ENCODE peak calls at places on chromosome 2, in seven cellular contexts. W, B, F, T, H, Z and J are unnamed samples.

GRCh38 chr2:67930156-67930555 is 132.6 kb downstream of the C1D start:
- ATAC-seq in W (no peak), B (no peak), F (no peak), T (no peak), H (peak), Z (no peak), J (no peak)

GRCh38 chr2:159129301-159129700 is 157.2 kb downstream of the WDSUB1 start:
- ATAC-seq in W (no peak), B (peak), F (no peak), T (no peak), H (no peak), Z (no peak), J (no peak)

GRCh38 chr2:48414980-48415764 is 114.8 kb upstream of the STON1 start:
- ATAC-seq in W (peak), B (no peak), F (peak), T (no peak), H (peak), Z (no peak), J (no peak)

GRCh38 chr2:217714268-217714643 is 288.5 kb downstream of the TNS1 start:
- ATAC-seq in W (no peak), B (no peak), F (peak), T (no peak), H (peak), Z (no peak), J (peak)

GRCh38 chr2:222796413-222797103 is 64.3 kb upstream of the ACSL3 start:
- ATAC-seq in W (no peak), B (no peak), F (peak), T (no peak), H (peak), Z (peak), J (no peak)

GRCh38 chr2:8337321-8337720 is 344.5 kb upstream of the ID2 start:
- ATAC-seq in W (peak), B (peak), F (no peak), T (no peak), H (no peak), Z (no peak), J (no peak)

GRCh38 chr2:46841621-46842020 is 74.0 kb downstream of the MCFD2 start:
- ATAC-seq in W (no peak), B (no peak), F (peak), T (no peak), H (no peak), Z (no peak), J (peak)

GRCh38 chr2:134220525-134220924 is 33.3 kb upstream of the MGAT5 start:
- ATAC-seq in W (no peak), B (no peak), F (peak), T (no peak), H (peak), Z (peak), J (no peak)

GRCh38 chr2:214492152-214492551 is 81.3 kb downstream of the VWC2L start:
- ATAC-seq in W (no peak), B (no peak), F (no peak), T (no peak), H (no peak), Z (no peak), J (no peak)

GRCh38 chr2:144834363-144834762 is 314.4 kb upstream of the ZEB2 start:
- ATAC-seq in W (no peak), B (no peak), F (no peak), T (no peak), H (no peak), Z (peak), J (no peak)

GRCh38 chr2:149568138-149568537 is 19.4 kb downstream of the MMADHC start:
- ATAC-seq in W (no peak), B (no peak), F (peak), T (no peak), H (no peak), Z (peak), J (no peak)

GRCh38 chr2:219727771-219728429 is 100.5 kb downstream of the SLC4A3 start:
- ATAC-seq in W (no peak), B (no peak), F (no peak), T (no peak), H (peak), Z (no peak), J (no peak)

GRCh38 chr2:33336036-33336625 is 140.3 kb upstream of the RASGRP3 start:
- ATAC-seq in W (peak), B (peak), F (no peak), T (no peak), H (no peak), Z (no peak), J (no peak)

GRCh38 chr2:60834270-60834717 is 47.1 kb upstream of the REL start:
- ATAC-seq in W (no peak), B (peak), F (peak), T (no peak), H (no peak), Z (no peak), J (no peak)